ENCODE peak calls at places on chromosomes 13 and 19, in ten cellular contexts. Q is AG04449, D is fibroblast of mammary gland, N is SK-N-SH, Z is mammary epithelial cell, R is adrenal gland, E is transverse colon, T is GM12865, L is lower lobe of right lung, O is tibial artery. C is an unnamed sample.

GRCh38 chr19:33868821-33869412 is 72.2 kb downstream of the KCTD15 start:
- DNase-seq in D (no peak), O (no peak), Q (no peak), T (no peak), L (no peak), Z (peak; percentile 50), E (peak; percentile 14), N (peak; percentile 73), R (peak; percentile 78), C (peak; percentile 33)

GRCh38 chr19:8390617-8390981 is 439 bp downstream of the RAB11B start:
- DNase-seq in L (peak; percentile 96), Z (peak; percentile 84), Q (peak; percentile 37), N (peak; percentile 96), T (peak; percentile 95), D (peak; percentile 90), O (peak; percentile 95), E (peak; percentile 97), R (peak; percentile 99), C (peak; percentile 93)

GRCh38 chr19:5530701-5531100 is 37.1 kb downstream of the TINCR start:
- DNase-seq in N (no peak), O (no peak), Z (no peak), R (no peak), D (no peak), E (no peak), L (no peak), Q (no peak), T (no peak), C (no peak)

GRCh38 chr13:36418022-36418805 is 14.1 kb upstream of the CCNA1 start:
- DNase-seq in Z (peak; percentile 57), N (no peak), L (no peak), T (peak; percentile 42), O (no peak), Q (no peak), R (no peak), D (peak; percentile 77), E (no peak), C (peak; percentile 89)

GRCh38 chr13:37531054-37531453 is 67.5 kb downstream of the POSTN start:
- DNase-seq in D (peak; percentile 89), O (no peak), L (no peak), T (no peak), N (no peak), Z (no peak), E (no peak), R (no peak), Q (peak; percentile 82), C (peak; percentile 88)

GRCh38 chr19:327291-328024 is 17.1 kb downstream of the MIER2 start:
- DNase-seq in L (no peak), Q (no peak), O (no peak), N (no peak), R (no peak), D (no peak), Z (no peak), T (no peak), E (no peak), C (no peak)

GRCh38 chr13:28640861-28641599 is 17.9 kb upstream of the POMP start:
- DNase-seq in E (no peak), T (no peak), R (no peak), Z (no peak), D (no peak), O (no peak), N (no peak), L (no peak), Q (no peak), C (no peak)

GRCh38 chr19:39737351-39737750 is 478 bp downstream of the CLC start:
- DNase-seq in N (no peak), L (no peak), R (no peak), Q (no peak), D (no peak), E (no peak), O (no peak), Z (no peak), T (no peak), C (no peak)

GRCh38 chr19:46481947-46482346 is 10.6 kb upstream of the PNMA8A start:
- DNase-seq in N (no peak), R (no peak), O (no peak), T (no peak), D (peak; percentile 83), Q (no peak), E (no peak), Z (no peak), L (no peak), C (peak; percentile 88)

GRCh38 chr19:7970716-7971448 is 27.4 kb upstream of the TIMM44 start:
- DNase-seq in E (peak; percentile 18), Z (no peak), N (peak; percentile 81), L (peak; percentile 35), D (peak; percentile 52), T (peak; percentile 42), O (no peak), Q (no peak), R (peak; percentile 64), C (peak; percentile 30)

GRCh38 chr19:5128251-5128931 is 159.5 kb downstream of the KDM4B start:
- DNase-seq in O (peak; percentile 51), D (peak; percentile 39), Z (no peak), L (no peak), E (no peak), Q (no peak), R (peak; percentile 92), N (peak; percentile 78), T (no peak), C (peak; percentile 70)

GRCh38 chr13:82627183-82627582 is 1255.1 kb downstream of the SLITRK1 start:
- DNase-seq in E (no peak), Z (peak; percentile 79), L (no peak), N (no peak), R (no peak), Q (peak; percentile 40), O (no peak), D (peak; percentile 39), T (no peak), C (peak; percentile 43)

GRCh38 chr19:29831041-29831548 is 19.3 kb downstream of the CCNE1 start:
- DNase-seq in Z (peak; percentile 63), E (no peak), T (peak; percentile 71), D (no peak), N (no peak), O (no peak), L (no peak), R (no peak), Q (no peak), C (no peak)

GRCh38 chr19:5316138-5316537 is 24.5 kb downstream of the PTPRS start:
- DNase-seq in N (no peak), Z (no peak), L (no peak), O (no peak), T (no peak), E (no peak), R (no peak), D (no peak), Q (no peak), C (no peak)

DNA sequence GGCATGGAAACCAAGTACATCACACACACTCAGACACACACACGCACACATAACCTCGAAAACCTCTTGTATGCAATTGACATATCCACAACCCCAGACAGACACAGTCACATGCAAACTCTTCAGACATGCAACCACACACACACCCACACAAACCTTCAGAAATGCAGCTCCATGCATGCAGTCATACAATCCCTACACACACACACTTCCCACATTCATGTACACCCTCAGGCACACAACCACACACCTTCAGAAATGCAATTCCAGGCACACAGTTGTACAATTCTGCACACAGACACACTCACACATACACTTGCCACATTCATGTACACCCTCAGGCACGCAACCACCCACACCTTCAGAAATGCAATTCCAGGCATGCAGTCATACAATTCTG is 1.3 kb downstream of the SLC1A6 start:
- DNase-seq in O (no peak), L (no peak), T (no peak), D (no peak), N (no peak), Q (no peak), R (no peak), Z (peak; percentile 46), E (no peak), C (no peak)
- H3K4me3 ChIP-seq in O (no peak overlapping the region), L (no peak overlapping the region), T (no peak overlapping the region), D (no peak overlapping the region), N (no peak overlapping the region), Q (no peak overlapping the region), R (no peak overlapping the region), Z (peak overlapping the region; percentile 80), E (no peak overlapping the region), C (no peak overlapping the region)

DNA sequence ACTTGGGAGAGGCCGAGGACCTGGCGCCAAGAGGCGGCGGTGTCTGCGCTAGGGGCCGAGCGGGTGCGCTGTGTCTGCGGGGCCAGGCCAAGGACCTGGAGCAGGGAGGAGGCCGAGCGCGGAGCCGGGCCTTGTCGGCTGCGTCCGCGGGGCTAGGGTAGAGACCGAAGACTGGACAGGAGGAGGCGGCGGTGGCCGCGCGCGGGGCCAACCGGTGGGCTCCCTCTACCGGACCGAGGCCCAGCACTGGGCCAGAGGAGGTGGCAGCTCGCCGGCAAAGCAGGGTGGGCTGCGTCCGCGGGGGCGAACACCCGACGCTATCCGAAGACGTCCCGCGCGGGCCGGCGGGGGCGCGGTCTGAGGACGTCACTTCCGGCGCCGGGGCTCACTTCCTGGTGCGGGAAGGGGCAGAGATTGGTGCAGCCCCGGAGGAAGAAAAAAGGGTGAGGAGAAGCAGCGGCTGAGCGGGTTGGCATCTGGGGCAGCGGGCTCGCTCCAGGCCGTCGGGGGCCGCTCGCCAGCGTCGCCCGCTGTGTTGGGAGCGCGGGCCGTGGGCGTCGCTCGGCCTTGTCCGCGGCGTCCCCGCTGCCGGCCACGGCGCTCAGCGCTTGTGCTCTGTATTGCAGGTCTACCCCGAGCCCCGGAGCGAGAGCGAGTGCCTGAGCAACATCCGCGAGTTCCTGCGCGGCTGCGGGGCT is 38.3 kb downstream of the ARHGEF7 start:
- DNase-seq in T (peak; percentile 93), Z (peak; percentile 90), N (peak; percentile 98), D (peak; percentile 86), Q (peak; percentile 42), O (peak; percentile 89), R (peak; percentile 96), E (peak; percentile 94), L (peak; percentile 94), C (peak; percentile 85)
- TF ChIP-seq CTCF in T (no peak), Z (peak; percentile 31), N (peak; percentile 34), D (peak; percentile 3), Q (peak; percentile 42), O (no peak), R (no peak), E (no peak), L (peak; percentile 21), C (peak; percentile 3)

DNA sequence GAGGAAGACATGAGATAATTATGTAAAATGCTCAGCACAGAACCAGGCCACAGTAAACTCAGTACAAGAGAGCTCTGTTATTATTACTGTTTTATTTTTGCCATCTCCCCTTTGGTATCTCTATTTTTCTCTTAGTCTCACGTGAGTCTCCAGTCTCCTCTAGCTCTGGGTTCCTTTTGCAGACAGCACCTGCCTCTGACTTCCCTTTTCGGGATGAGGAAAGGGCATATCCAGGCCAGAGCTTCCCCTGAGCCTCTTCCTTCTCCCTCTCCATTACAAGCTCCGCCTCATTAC is 6.1 kb upstream of the CNFN start:
- DNase-seq in R (no peak), Q (no peak), D (no peak), E (no peak), L (no peak), T (no peak), Z (no peak), N (peak; percentile 79), O (no peak), C (no peak)
- H3K4me3 ChIP-seq in R (no peak overlapping the region), Q (peak overlapping the region; percentile 60), D (peak overlapping the region; percentile 79), E (peak overlapping the region; percentile 47), L (peak overlapping the region; percentile 72), T (peak overlapping the region; percentile 91), Z (no peak overlapping the region), N (peak overlapping the region; percentile 71), O (peak overlapping the region; percentile 48), C (no peak overlapping the region)

DNA sequence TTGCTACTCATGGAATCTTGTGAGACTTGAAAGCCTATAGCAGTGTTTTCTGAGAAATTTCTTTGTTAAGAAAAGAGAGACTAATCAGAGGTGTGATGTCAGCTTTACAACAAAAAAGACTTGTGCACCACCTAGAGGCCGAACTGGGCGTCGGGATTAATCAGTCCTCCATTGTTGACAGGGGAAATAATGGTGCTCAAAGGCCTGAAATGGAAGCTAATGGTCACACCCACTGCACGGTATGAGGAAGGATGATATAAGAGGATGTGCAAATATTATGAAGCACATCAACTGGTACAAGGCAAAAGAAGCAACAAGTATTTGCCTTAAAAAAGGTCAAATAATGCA is 480.2 kb upstream of the MIR17HG start:
- DNase-seq in Q (no peak), D (peak; percentile 70), T (peak; percentile 72), L (peak; percentile 70), N (peak; percentile 37), O (peak; percentile 63), Z (peak; percentile 62), R (peak; percentile 88), E (peak; percentile 63), C (peak; percentile 68)
- TF ChIP-seq CTCF in Q (peak; percentile 46), D (peak; percentile 84), T (peak; percentile 62), L (peak; percentile 69), N (peak; percentile 84), O (peak; percentile 59), Z (peak; percentile 81), R (peak; percentile 80), E (peak; percentile 43), C (peak; percentile 69)

C was measured in fibroblast of the aortic adventitia.